ENCODE peak calls at places on chromosomes 12 and 14, in seven cellular contexts. N is A673, W is mesothelial cell of epicardium, S is psoas muscle, D is PC-3, G is fibroblast of the aortic adventitia, Q is adrenal gland. Z is an unnamed sample.

GRCh38 chr14:102993523-102993922 is 63.8 kb downstream of the CDC42BPB start:
- DNase-seq in G (peak; percentile 28), S (no peak), N (no peak), Q (no peak), W (no peak), D (peak; percentile 95), Z (peak; percentile 55)

GRCh38 chr12:2341871-2342270 is 289.1 kb downstream of the CACNA1C start:
- DNase-seq in Q (no peak), S (no peak), W (no peak), D (peak; percentile 38), G (peak; percentile 79), N (peak; percentile 60), Z (peak; percentile 65)

GRCh38 chr12:76685246-76685678 is 78.7 kb upstream of the ZDHHC17 start:
- DNase-seq in S (peak; percentile 19), G (peak; percentile 64), Q (no peak), W (no peak), D (no peak), N (peak; percentile 80), Z (peak; percentile 61)

GRCh38 chr12:64864319-64864718 is 39.9 kb downstream of the TBC1D30 start:
- DNase-seq in D (no peak), G (no peak), Q (no peak), W (no peak), N (no peak), S (no peak), Z (no peak)

GRCh38 chr14:65117795-65118746 is 15.8 kb upstream of the MAX start:
- DNase-seq in Q (no peak), S (peak; percentile 29), N (no peak), W (no peak), D (no peak), G (no peak), Z (no peak)

GRCh38 chr12:78101181-78101876 is 270.6 kb downstream of the NAV3 start:
- DNase-seq in G (no peak), D (peak; percentile 67), S (no peak), N (no peak), Q (no peak), W (no peak), Z (no peak)

GRCh38 chr14:65168840-65169239 is 66.5 kb upstream of the MAX start:
- DNase-seq in S (no peak), W (no peak), D (peak; percentile 38), G (peak; percentile 77), Q (no peak), N (peak; percentile 10), Z (peak; percentile 78)

GRCh38 chr12:104314242-104314614 is 10.7 kb downstream of the EID3 start:
- DNase-seq in N (no peak), W (no peak), S (no peak), Q (no peak), D (peak; percentile 51), G (no peak), Z (peak; percentile 45)

GRCh38 chr12:33752854-33753253 is 269.4 kb upstream of the ALG10 start:
- DNase-seq in D (peak; percentile 64), W (no peak), S (no peak), Q (no peak), N (no peak), G (no peak), Z (no peak)

GRCh38 chr12:6771091-6771495 is 1.2 kb upstream of the LAG3 start:
- DNase-seq in G (no peak), Q (peak; percentile 49), N (no peak), D (no peak), S (no peak), W (no peak), Z (peak; percentile 33)

GRCh38 chr14:102892660-102893059 is 29.8 kb upstream of the AMN start:
- DNase-seq in N (no peak), Q (no peak), S (no peak), G (no peak), D (no peak), W (no peak), Z (no peak)

GRCh38 chr14:101315802-101316296 is 245.4 kb upstream of the DIO3 start:
- DNase-seq in N (no peak), Q (no peak), G (no peak), D (peak; percentile 70), W (no peak), S (no peak), Z (no peak)

GRCh38 chr12:102095677-102096263 is 24.1 kb downstream of the NUP37 start:
- DNase-seq in N (peak; percentile 41), D (peak; percentile 51), G (peak; percentile 57), Q (no peak), S (no peak), W (no peak), Z (peak; percentile 68)

GRCh38 chr12:93104535-93104934 is 175.4 kb upstream of the EEA1 start:
- DNase-seq in W (no peak), S (no peak), Q (no peak), D (no peak), G (no peak), N (no peak), Z (no peak)

GRCh38 chr12:93103154-93103553 is 174.1 kb upstream of the EEA1 start:
- DNase-seq in S (no peak), N (no peak), Q (no peak), W (no peak), G (peak; percentile 35), D (no peak), Z (no peak)

GRCh38 chr12:93102289-93102688 is 173.2 kb upstream of the EEA1 start:
- DNase-seq in W (no peak), N (no peak), Q (no peak), D (no peak), S (no peak), G (no peak), Z (no peak)

GRCh38 chr12:93101367-93101766 is 172.3 kb upstream of the EEA1 start:
- DNase-seq in S (no peak), W (no peak), Q (no peak), G (no peak), D (no peak), N (no peak), Z (no peak)

DNA sequence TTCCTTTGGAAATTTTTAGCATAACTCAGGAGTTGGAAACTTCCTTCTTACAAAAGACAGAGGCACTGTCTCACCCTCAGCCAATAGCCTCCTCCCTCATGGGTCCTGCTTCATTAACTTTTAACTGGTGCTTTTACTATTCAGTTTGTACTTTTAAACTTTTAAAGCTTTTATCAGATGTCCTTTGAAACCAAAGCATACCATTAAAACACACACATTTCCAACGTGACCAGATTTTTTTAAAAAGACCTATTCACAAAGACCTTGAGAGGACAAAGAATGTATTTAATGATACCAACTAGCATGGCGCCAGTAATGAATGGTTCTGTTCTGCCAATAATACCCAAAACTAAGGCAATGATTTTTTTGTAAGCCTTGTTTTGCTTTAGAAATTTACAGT is 173.6 kb upstream of the EEA1 start:
- DNase-seq in W (no peak), D (no peak), Q (no peak), N (no peak), S (no peak), G (no peak), Z (no peak)
- TF ChIP-seq CTCF in W (no peak), D (no peak), Q (no peak), N (no peak), S (no peak), G (no peak), Z (no peak)

DNA sequence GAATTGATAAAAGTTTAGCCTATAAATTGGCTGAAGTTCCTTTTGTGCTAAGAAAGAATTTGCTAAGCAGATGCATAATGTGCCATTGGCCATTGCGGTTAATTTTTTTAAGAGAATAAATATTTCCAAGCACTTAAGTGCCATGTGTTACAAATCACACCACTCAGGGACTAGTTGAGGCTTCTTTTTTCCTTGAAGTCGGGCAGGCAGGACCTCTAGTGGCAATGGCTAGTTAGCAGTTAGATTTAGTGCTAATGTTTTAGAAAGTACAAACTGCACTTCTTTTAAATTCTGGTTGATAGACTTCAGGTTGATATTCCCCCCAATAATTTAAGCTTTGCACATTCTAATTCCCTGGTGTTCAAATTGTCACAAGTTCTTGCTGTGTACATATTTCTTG is 294.3 kb downstream of the APAF1 start:
- DNase-seq in W (no peak), N (peak; percentile 74), S (no peak), D (peak; percentile 42), G (peak; percentile 50), Q (no peak), Z (peak; percentile 42)
- TF ChIP-seq CTCF in W (no peak), N (peak; percentile 79), S (peak; percentile 19), D (peak; percentile 77), G (peak; percentile 51), Q (peak; percentile 16), Z (peak; percentile 50)

GRCh38 chr14:37591311-37591940 is 3.6 kb downstream of the FOXA1 start:
- DNase-seq in S (no peak), G (no peak), D (peak; percentile 53), N (no peak), Q (no peak), W (no peak), Z (no peak)

GRCh38 chr14:37590810-37591139 is 4.3 kb downstream of the FOXA1 start:
- DNase-seq in W (no peak), G (no peak), N (no peak), D (peak; percentile 8), S (no peak), Q (no peak), Z (no peak)

GRCh38 chr14:37590096-37590809 is 4.8 kb downstream of the FOXA1 start:
- DNase-seq in G (no peak), Q (no peak), D (peak; percentile 55), S (no peak), N (no peak), W (no peak), Z (no peak)

GRCh38 chr14:37592288-37593274 is 2.5 kb downstream of the FOXA1 start:
- DNase-seq in N (no peak), Q (no peak), S (no peak), D (peak; percentile 52), G (no peak), W (no peak), Z (no peak)

DNA sequence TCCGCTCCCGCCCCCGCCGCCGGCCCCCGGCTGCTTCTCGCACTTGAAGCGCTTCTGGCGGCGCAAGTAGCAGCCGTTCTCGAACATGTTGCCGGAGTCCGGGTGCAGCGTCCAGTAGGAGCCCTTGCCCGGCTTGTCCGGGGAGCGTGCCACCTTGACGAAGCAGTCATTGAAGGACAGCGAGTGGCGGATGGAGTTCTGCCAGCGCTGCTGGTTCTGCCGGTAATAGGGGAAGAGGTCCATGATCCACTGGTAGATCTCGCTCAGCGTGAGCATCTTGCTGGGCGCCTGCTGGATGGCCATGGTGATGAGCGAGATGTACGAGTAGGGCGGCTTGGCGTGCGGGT is 3.1 kb downstream of the FOXA1 start:
- DNase-seq in G (no peak), S (no peak), Q (no peak), N (no peak), W (no peak), D (peak; percentile 73), Z (no peak)
- TF ChIP-seq CTCF in G (no peak), S (no peak), Q (no peak), N (peak; percentile 10), W (no peak), D (peak; percentile 21), Z (no peak)

DNA sequence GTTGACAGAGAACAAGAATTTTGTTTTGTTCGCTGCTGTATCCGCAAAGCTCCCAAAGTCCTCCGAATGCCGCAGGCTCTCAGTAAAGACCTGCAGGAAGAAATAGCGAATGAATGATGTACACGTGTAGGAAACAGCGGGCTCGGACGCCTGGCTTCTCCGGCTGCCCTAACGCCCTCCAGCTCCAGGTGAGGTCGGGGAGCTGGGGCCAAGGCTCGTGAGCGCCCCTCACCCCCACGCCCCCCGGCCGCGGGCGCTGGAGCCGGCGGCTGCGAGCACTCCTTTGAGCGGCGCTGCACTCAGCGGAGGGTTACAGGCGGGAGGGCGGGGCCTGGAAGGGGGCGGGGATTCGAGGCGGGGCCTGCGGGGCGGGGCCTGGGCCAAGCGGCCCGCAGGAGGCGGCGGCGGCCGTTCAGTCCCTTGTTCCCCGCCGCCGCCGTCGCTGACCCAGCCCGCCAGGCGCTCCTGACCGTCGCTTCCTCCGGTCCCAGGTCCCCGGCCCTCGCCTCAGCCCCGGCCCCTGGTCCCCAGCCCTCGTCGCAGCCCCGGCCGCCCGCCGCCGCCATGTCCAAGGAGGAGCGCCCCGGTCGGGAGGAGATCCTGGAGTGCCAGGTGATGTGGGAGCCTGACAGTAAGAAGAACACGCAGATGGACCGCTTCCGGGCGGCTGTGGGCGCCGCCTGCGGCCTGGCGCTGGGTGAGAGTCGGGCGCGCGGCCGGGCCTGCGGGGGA is at the start of gene AACS:
- DNase-seq in N (peak; percentile 79), S (peak; percentile 78), D (peak; percentile 72), W (peak; percentile 76), G (peak; percentile 61), Q (peak; percentile 82), Z (peak; percentile 74)
- TF ChIP-seq CTCF in N (peak; percentile 25), S (no peak), D (no peak), W (no peak), G (no peak), Q (no peak), Z (no peak)